ENCODE peak calls at places on chromosomes 7 and 10, in ten cellular contexts. I is H54, F is epithelial cell of esophagus, H is astrocyte of the spinal cord, R is natural killer cell, E is spleen, K is hepatic stellate cell, Y is fibroblast of lung, P is smooth muscle cell of the brain vasculature, C is EL. N is an unnamed sample.

GRCh38 chr7:23247602-23248335 is 1.2 kb downstream of the GPNMB start:
- DNase-seq in I (no peak), P (no peak), R (no peak), H (no peak), E (peak), Y (no peak), C (peak), K (no peak), F (no peak), N (no peak)

GRCh38 chr7:157664866-157665633 is 328.2 kb downstream of the DNAJB6 start:
- DNase-seq in E (peak), P (no peak), R (no peak), I (no peak), F (no peak), K (no peak), H (no peak), C (no peak), Y (peak), N (no peak)

GRCh38 chr7:76352193-76352592 is 6.6 kb downstream of the YWHAG start:
- DNase-seq in I (no peak), P (no peak), F (no peak), Y (no peak), K (peak), H (no peak), C (peak), R (no peak), E (no peak), N (no peak)

GRCh38 chr10:103612462-103613365 is 119.2 kb downstream of the NEURL1 start:
- DNase-seq in Y (peak), H (peak), K (peak), C (peak), R (no peak), I (peak), E (no peak), P (no peak), F (peak), N (no peak)

GRCh38 chr7:80807166-80807900 is 111.5 kb downstream of the SEMA3C start:
- DNase-seq in K (no peak), P (no peak), E (no peak), F (no peak), Y (peak), C (peak), H (peak), R (no peak), I (no peak), N (no peak)

GRCh38 chr10:3069876-3070275 is 2.5 kb downstream of the PFKP start:
- DNase-seq in H (no peak), Y (no peak), I (no peak), F (no peak), K (no peak), R (no peak), E (no peak), P (no peak), C (no peak), N (no peak)

GRCh38 chr10:30059209-30060107 is at the start of gene JCAD:
- DNase-seq in K (peak), E (peak), F (peak), I (peak), Y (no peak), R (peak), P (no peak), C (peak), H (no peak), N (no peak)

GRCh38 chr10:100216006-100216405 is 13.4 kb downstream of the CHUK start:
- DNase-seq in R (no peak), K (no peak), P (no peak), H (no peak), F (no peak), E (no peak), I (no peak), C (no peak), Y (peak), N (no peak)

GRCh38 chr10:13961096-13961495 is 369.6 kb downstream of the FRMD4A start:
- DNase-seq in I (peak), C (peak), P (peak), F (peak), E (no peak), R (no peak), H (peak), K (peak), Y (peak), N (no peak)

GRCh38 chr10:37403776-37404175 is 278.4 kb downstream of the ANKRD30A start:
- DNase-seq in Y (no peak), P (no peak), H (no peak), R (no peak), E (no peak), F (peak), K (no peak), C (no peak), I (no peak), N (no peak)

GRCh38 chr10:71746344-71747037 is 26.8 kb downstream of the VSIR start:
- DNase-seq in C (no peak), Y (no peak), H (no peak), E (peak), R (no peak), I (no peak), K (no peak), F (no peak), P (no peak), N (no peak)

GRCh38 chr7:927031-927671 is 27.3 kb downstream of the ADAP1 start:
- DNase-seq in K (no peak), I (no peak), R (peak), Y (no peak), H (no peak), C (no peak), E (peak), F (no peak), P (no peak), N (no peak)

GRCh38 chr7:22759721-22760120 is 32.7 kb downstream of the IL6 start:
- DNase-seq in F (no peak), Y (peak), H (peak), K (no peak), C (peak), E (no peak), R (no peak), P (no peak), I (no peak), N (no peak)

GRCh38 chr10:132955479-132955878 is 13.1 kb upstream of the CFAP46 start:
- DNase-seq in I (no peak), F (no peak), H (no peak), C (no peak), Y (no peak), P (no peak), K (no peak), E (no peak), R (no peak), N (no peak)

GRCh38 chr7:12299367-12299766 is 88.3 kb downstream of the TMEM106B start:
- DNase-seq in K (no peak), P (no peak), F (no peak), R (no peak), C (no peak), E (no peak), Y (no peak), H (no peak), I (no peak), N (no peak)

GRCh38 chr7:131327049-131327625 is 539 bp upstream of the MKLN1 start:
- DNase-seq in C (peak), E (no peak), H (peak), P (no peak), Y (peak), K (peak), I (peak), F (peak), R (no peak), N (peak)

GRCh38 chr7:7731732-7732131 is 13.3 kb upstream of the RPA3 start:
- DNase-seq in P (no peak), I (no peak), K (no peak), R (no peak), Y (peak), H (no peak), F (no peak), C (no peak), E (no peak), N (no peak)

GRCh38 chr7:12796397-12797136 is 109.1 kb downstream of the ARL4A start:
- DNase-seq in E (no peak), F (no peak), R (no peak), C (no peak), Y (no peak), P (no peak), H (no peak), I (no peak), K (no peak), N (no peak)

GRCh38 chr10:46547881-46548780 is 8.3 kb downstream of the GPRIN2 start:
- DNase-seq in P (no peak), F (no peak), H (no peak), R (peak), I (peak), Y (peak), K (peak), E (peak), C (no peak), N (no peak)

GRCh38 chr7:90657481-90657880 is 61.4 kb downstream of the CDK14 start:
- DNase-seq in C (no peak), I (no peak), R (no peak), F (no peak), K (no peak), Y (peak), H (peak), P (no peak), E (no peak), N (no peak)

GRCh38 chr10:11819027-11819426 is 4.1 kb upstream of the PROSER2 start:
- DNase-seq in Y (no peak), H (no peak), R (no peak), C (no peak), K (no peak), E (no peak), F (peak), P (no peak), I (no peak), N (no peak)

GRCh38 chr7:38978474-38978873 is 765 bp downstream of the POU6F2 start:
- DNase-seq in Y (no peak), R (no peak), K (no peak), H (no peak), F (no peak), P (no peak), C (no peak), I (no peak), E (no peak), N (no peak)

GRCh38 chr10:43068781-43069515 is 7.9 kb upstream of the RET start:
- DNase-seq in C (no peak), K (no peak), E (peak), H (no peak), R (no peak), F (no peak), P (no peak), Y (no peak), I (no peak), N (no peak)

GRCh38 chr7:155471728-155472127 is 13.8 kb downstream of the EN2 start:
- DNase-seq in C (no peak), I (no peak), F (no peak), P (no peak), E (no peak), Y (no peak), K (no peak), R (no peak), H (no peak), N (no peak)

GRCh38 chr10:89001428-89002072 is 11.0 kb downstream of the FAS start:
- DNase-seq in E (no peak), H (peak), K (peak), Y (peak), P (no peak), I (no peak), R (no peak), F (no peak), C (no peak), N (no peak)

GRCh38 chr7:111392976-111393762 is 169.1 kb downstream of the IMMP2L start:
- DNase-seq in I (no peak), E (no peak), R (no peak), F (no peak), H (peak), Y (peak), C (peak), P (no peak), K (no peak), N (no peak)

GRCh38 chr10:27461312-27461711 is 42.8 kb upstream of the RAB18 start:
- DNase-seq in R (no peak), F (no peak), I (no peak), Y (no peak), K (no peak), H (no peak), P (no peak), C (no peak), E (no peak), N (no peak)

GRCh38 chr7:121395494-121395960 is 581 bp downstream of the FAM3C start:
- DNase-seq in Y (peak), K (peak), F (peak), R (no peak), H (peak), I (peak), P (no peak), E (peak), C (peak), N (peak)

GRCh38 chr10:3829193-3830050 is 44.4 kb upstream of the KLF6 start:
- DNase-seq in F (no peak), H (no peak), C (no peak), R (no peak), P (no peak), Y (no peak), K (no peak), I (no peak), E (no peak), N (no peak)

GRCh38 chr10:69051303-69051702 is 36.6 kb upstream of the SRGN start:
- DNase-seq in E (peak), F (no peak), P (no peak), C (peak), K (no peak), Y (peak), I (no peak), H (peak), R (no peak), N (no peak)

GRCh38 chr7:158161194-158161593 is 426.4 kb downstream of the PTPRN2 start:
- DNase-seq in F (no peak), H (no peak), Y (no peak), E (no peak), I (no peak), R (no peak), K (no peak), C (no peak), P (no peak), N (no peak)

GRCh38 chr7:43868681-43869017 is 668 bp downstream of the MRPS24 start:
- DNase-seq in C (no peak), R (no peak), F (no peak), Y (no peak), E (no peak), I (no peak), H (no peak), K (no peak), P (no peak), N (no peak)

GRCh38 chr7:144158861-144159260 is 24.4 kb upstream of the CTAGE4 start:
- DNase-seq in C (no peak), H (no peak), I (no peak), Y (no peak), F (no peak), K (no peak), E (no peak), P (no peak), R (no peak), N (no peak)

GRCh38 chr10:125605167-125605566 is 77.8 kb downstream of the TEX36 start:
- DNase-seq in F (no peak), C (peak), I (no peak), H (no peak), R (no peak), Y (peak), K (no peak), P (no peak), E (no peak), N (no peak)

GRCh38 chr10:32004161-32004591 is 52.0 kb downstream of the KIF5B start:
- DNase-seq in F (no peak), Y (peak), R (no peak), I (no peak), E (peak), C (no peak), K (no peak), P (no peak), H (no peak), N (no peak)

N was measured in B cell.